ENCODE peak calls at places on chromosome 10, in four cellular contexts. One of them, this sample, is unnamed.

GRCh38 chr10:89079991-89080390 is 89.4 kb downstream of the FAS start:
- DNase-seq in NCI-H2029: no peak
- DNase-seq in heart right ventricle: no peak
- DNase-seq in tibial artery: no peak
- DNase-seq in this sample: no peak

GRCh38 chr10:110493832-110494426 is 3.8 kb upstream of the DUSP5 start:
- DNase-seq in NCI-H2029: no peak
- DNase-seq in heart right ventricle: no peak
- DNase-seq in tibial artery: no peak
- DNase-seq in this sample: no peak

GRCh38 chr10:70186090-70186489 is 15.8 kb upstream of the SAR1A start:
- DNase-seq in NCI-H2029: no peak
- DNase-seq in heart right ventricle: no peak
- DNase-seq in tibial artery: no peak
- DNase-seq in this sample: no peak

GRCh38 chr10:65394898-65395297 is 1530.9 kb upstream of the LRRTM3 start:
- DNase-seq in NCI-H2029: no peak
- DNase-seq in heart right ventricle: no peak
- DNase-seq in tibial artery: no peak
- DNase-seq in this sample: no peak

GRCh38 chr10:20897146-20897834 is at the start of gene NEBL:
- DNase-seq in NCI-H2029: no peak
- DNase-seq in heart right ventricle: peak
- DNase-seq in tibial artery: no peak
- DNase-seq in this sample: no peak

GRCh38 chr10:66321746-66322145 is 604.1 kb upstream of the LRRTM3 start:
- DNase-seq in NCI-H2029: no peak
- DNase-seq in heart right ventricle: no peak
- DNase-seq in tibial artery: no peak
- DNase-seq in this sample: no peak

GRCh38 chr10:77325233-77325537 is 312.4 kb downstream of the KCNMA1 start:
- DNase-seq in NCI-H2029: peak
- DNase-seq in heart right ventricle: no peak
- DNase-seq in tibial artery: no peak
- DNase-seq in this sample: no peak

GRCh38 chr10:71213127-71213616 is 802 bp downstream of the UNC5B start:
- DNase-seq in NCI-H2029: peak
- DNase-seq in heart right ventricle: no peak
- DNase-seq in tibial artery: peak
- DNase-seq in this sample: peak

GRCh38 chr10:90269699-90270098 is 568.3 kb downstream of the KIF20B start:
- DNase-seq in NCI-H2029: no peak
- DNase-seq in heart right ventricle: no peak
- DNase-seq in tibial artery: no peak
- DNase-seq in this sample: no peak

GRCh38 chr10:5927306-5927705 is 37.3 kb downstream of the FBH1 start:
- DNase-seq in NCI-H2029: no peak
- DNase-seq in heart right ventricle: no peak
- DNase-seq in tibial artery: no peak
- DNase-seq in this sample: no peak

GRCh38 chr10:86752311-86752710 is 4.1 kb upstream of the BMPR1A start:
- DNase-seq in NCI-H2029: peak
- DNase-seq in heart right ventricle: no peak
- DNase-seq in tibial artery: no peak
- DNase-seq in this sample: no peak

GRCh38 chr10:767794-768193 is 78.3 kb upstream of the DIP2C start:
- DNase-seq in NCI-H2029: no peak
- DNase-seq in heart right ventricle: no peak
- DNase-seq in tibial artery: no peak
- DNase-seq in this sample: no peak

GRCh38 chr10:104351067-104351681 is 2.5 kb upstream of the CFAP58 start:
- DNase-seq in NCI-H2029: no peak
- DNase-seq in heart right ventricle: no peak
- DNase-seq in tibial artery: no peak
- DNase-seq in this sample: no peak

GRCh38 chr10:50624866-50625491 is 1.2 kb upstream of the SGMS1 start:
- DNase-seq in NCI-H2029: peak
- DNase-seq in heart right ventricle: peak
- DNase-seq in tibial artery: peak
- DNase-seq in this sample: no peak

GRCh38 chr10:373516-374309 is 238.5 kb downstream of the ZMYND11 start:
- DNase-seq in NCI-H2029: no peak
- DNase-seq in heart right ventricle: no peak
- DNase-seq in tibial artery: no peak
- DNase-seq in this sample: no peak

GRCh38 chr10:128065881-128066534 is 60.2 kb downstream of the MKI67 start:
- DNase-seq in NCI-H2029: no peak
- DNase-seq in heart right ventricle: no peak
- DNase-seq in tibial artery: no peak
- DNase-seq in this sample: no peak

GRCh38 chr10:12605580-12606405 is 256.4 kb downstream of the CAMK1D start:
- DNase-seq in NCI-H2029: peak
- DNase-seq in heart right ventricle: peak
- DNase-seq in tibial artery: peak
- DNase-seq in this sample: peak

GRCh38 chr10:97748116-97748515 is 11.2 kb downstream of the ZFYVE27 start:
- DNase-seq in NCI-H2029: no peak
- DNase-seq in heart right ventricle: no peak
- DNase-seq in tibial artery: no peak
- DNase-seq in this sample: no peak

GRCh38 chr10:72333111-72334012 is 21.4 kb downstream of the DNAJB12 start:
- DNase-seq in NCI-H2029: no peak
- DNase-seq in heart right ventricle: no peak
- DNase-seq in tibial artery: no peak
- DNase-seq in this sample: peak

GRCh38 chr10:118139321-118139720 is 92.6 kb upstream of the RAB11FIP2 start:
- DNase-seq in NCI-H2029: no peak
- DNase-seq in heart right ventricle: no peak
- DNase-seq in tibial artery: no peak
- DNase-seq in this sample: no peak

GRCh38 chr10:101014966-101015581 is 15.5 kb downstream of the LZTS2 start:
- DNase-seq in NCI-H2029: no peak
- DNase-seq in heart right ventricle: no peak
- DNase-seq in tibial artery: no peak
- DNase-seq in this sample: no peak

GRCh38 chr10:93947055-93947454 is 46.7 kb upstream of the PLCE1 start:
- DNase-seq in NCI-H2029: no peak
- DNase-seq in heart right ventricle: peak
- DNase-seq in tibial artery: no peak
- DNase-seq in this sample: peak

GRCh38 chr10:61778137-61778536 is 115.4 kb downstream of the CABCOCO1 start:
- DNase-seq in NCI-H2029: no peak
- DNase-seq in heart right ventricle: no peak
- DNase-seq in tibial artery: no peak
- DNase-seq in this sample: no peak

GRCh38 chr10:45373003-45373782 is 823 bp upstream of the ALOX5 start:
- DNase-seq in NCI-H2029: no peak
- DNase-seq in heart right ventricle: no peak
- DNase-seq in tibial artery: no peak
- DNase-seq in this sample: no peak

GRCh38 chr10:51617576-51618298 is 81.7 kb downstream of the CSTF2T start:
- DNase-seq in NCI-H2029: no peak
- DNase-seq in heart right ventricle: no peak
- DNase-seq in tibial artery: no peak
- DNase-seq in this sample: no peak

GRCh38 chr10:46239999-46240683 is 46.7 kb upstream of the ANTXRL start:
- DNase-seq in NCI-H2029: no peak
- DNase-seq in heart right ventricle: no peak
- DNase-seq in tibial artery: no peak
- DNase-seq in this sample: no peak

GRCh38 chr10:77824893-77825292 is 101.7 kb downstream of the DLG5 start:
- DNase-seq in NCI-H2029: no peak
- DNase-seq in heart right ventricle: no peak
- DNase-seq in tibial artery: no peak
- DNase-seq in this sample: no peak

GRCh38 chr10:97131041-97131659 is 54.6 kb downstream of the SLIT1 start:
- DNase-seq in NCI-H2029: no peak
- DNase-seq in heart right ventricle: no peak
- DNase-seq in tibial artery: no peak
- DNase-seq in this sample: no peak

GRCh38 chr10:24695452-24695851 is 28.2 kb downstream of the ARHGAP21 start:
- DNase-seq in NCI-H2029: no peak
- DNase-seq in heart right ventricle: no peak
- DNase-seq in tibial artery: no peak
- DNase-seq in this sample: no peak

This sample was measured in ovary.